ENCODE peak calls at places on chromosomes 3 and 15, in eight cellular contexts. D is AG04450; S is T47D; B is stimulated activated CD4-positive, alpha-beta T cell treated with anti-CD3 and anti-CD28 coated beads, Interleukin-15, amount 100 ng/mL, for 24 hours; A is hepatic stellate cell; U is body of pancreas; W is HCEC 1CT; P is T-cell. M is an unnamed sample.
A peak's percentile ranks its signal among the peaks of the same experiment; 100 is the strongest.

GRCh38 chr3:193590088-193590856 is 2.7 kb upstream of the OPA1 start:
- DNase-seq in D (no peak), A (no peak), W (peak; percentile 72), S (peak; percentile 43), P (no peak), B (no peak), U (no peak), M (no peak)

GRCh38 chr3:124333931-124334640 is 342.2 kb upstream of the ROPN1 start:
- DNase-seq in U (no peak), A (no peak), B (no peak), S (no peak), P (no peak), D (no peak), W (no peak), M (no peak)

GRCh38 chr15:47673343-47673761 is 44.0 kb upstream of the SEMA6D start:
- DNase-seq in B (no peak), U (no peak), W (no peak), P (no peak), S (no peak), D (no peak), A (no peak), M (no peak)

GRCh38 chr15:85340852-85341251 is 39.6 kb upstream of the AKAP13 start:
- DNase-seq in P (no peak), B (no peak), A (no peak), S (no peak), U (no peak), W (no peak), D (no peak), M (no peak)

GRCh38 chr15:79007066-79007465 is 62.2 kb upstream of the CTSH start:
- DNase-seq in D (no peak), B (peak; percentile 38), U (peak; percentile 61), P (no peak), S (peak; percentile 64), W (peak; percentile 68), A (no peak), M (peak; percentile 60)

GRCh38 chr15:70323111-70323851 is 225.6 kb upstream of the TLE3 start:
- DNase-seq in U (no peak), W (peak; percentile 6), P (no peak), A (no peak), B (no peak), D (no peak), S (peak; percentile 89), M (no peak)

GRCh38 chr3:108076564-108076963 is 14.3 kb downstream of the CD47 start:
- DNase-seq in U (no peak), B (no peak), A (no peak), P (no peak), S (no peak), D (no peak), W (no peak), M (no peak)

GRCh38 chr15:41203395-41203794 is 27.2 kb downstream of the EXD1 start:
- DNase-seq in B (no peak), W (no peak), U (no peak), P (no peak), D (no peak), S (no peak), A (no peak), M (no peak)

GRCh38 chr3:122893754-122894668 is 99.1 kb downstream of the SLC49A4 start:
- DNase-seq in U (no peak), A (no peak), B (no peak), W (no peak), S (peak; percentile 36), D (no peak), P (no peak), M (no peak)

GRCh38 chr3:45084361-45084760 is 58.3 kb downstream of the CLEC3B start:
- DNase-seq in U (no peak), B (no peak), P (no peak), W (no peak), A (no peak), S (no peak), D (no peak), M (no peak)

GRCh38 chr15:28912422-28912821 is 26.6 kb downstream of the APBA2 start:
- DNase-seq in B (no peak), P (no peak), S (no peak), D (no peak), A (no peak), U (no peak), W (no peak), M (no peak)

GRCh38 chr15:93362821-93363220 is 273.8 kb upstream of the RGMA start:
- DNase-seq in P (no peak), A (no peak), S (peak; percentile 16), U (no peak), W (no peak), B (no peak), D (no peak), M (no peak)

GRCh38 chr3:45554001-45554691 is 40.4 kb upstream of the LIMD1 start:
- DNase-seq in U (peak; percentile 41), S (no peak), A (peak; percentile 63), B (no peak), P (no peak), W (peak; percentile 68), D (no peak), M (no peak)

GRCh38 chr3:66492672-66493071 is 8.2 kb downstream of the LRIG1 start:
- DNase-seq in B (no peak), P (no peak), S (peak; percentile 92), D (no peak), W (no peak), U (peak; percentile 64), A (no peak), M (no peak)

GRCh38 chr3:127153506-127153815 is 39.5 kb upstream of the PRR23E start:
- DNase-seq in P (no peak), A (no peak), S (no peak), B (no peak), U (no peak), W (no peak), D (no peak), M (no peak)

GRCh38 chr3:20190991-20191390 is 5.0 kb upstream of the SGO1 start:
- DNase-seq in U (no peak), D (no peak), S (peak; percentile 54), A (no peak), B (no peak), W (peak; percentile 1), P (no peak), M (peak; percentile 2)

GRCh38 chr3:138329127-138329983 is at the start of gene NME9:
- DNase-seq in W (peak; percentile 59), D (peak; percentile 55), P (peak; percentile 84), U (peak; percentile 93), B (peak; percentile 93), A (peak; percentile 83), S (peak; percentile 75), M (peak; percentile 78)

GRCh38 chr3:117692416-117692995 is 982.9 kb downstream of the TUSC7 start:
- DNase-seq in A (no peak), U (no peak), D (peak; percentile 50), P (no peak), S (no peak), W (peak; percentile 89), B (no peak), M (no peak)

GRCh38 chr3:154872089-154872488 is 208.0 kb upstream of the MME start:
- DNase-seq in B (no peak), W (no peak), A (no peak), U (no peak), D (no peak), P (no peak), S (peak; percentile 35), M (no peak)

GRCh38 chr15:85491663-85492062 is 111.3 kb downstream of the AKAP13 start:
- DNase-seq in P (no peak), W (no peak), U (no peak), A (no peak), D (no peak), B (no peak), S (no peak), M (no peak)

GRCh38 chr15:58037902-58038301 is 27.6 kb downstream of the ALDH1A2 start:
- DNase-seq in A (no peak), B (no peak), W (no peak), P (no peak), U (no peak), S (no peak), D (no peak), M (no peak)

GRCh38 chr15:67068724-67069400 is 3.5 kb downstream of the SMAD3 start:
- DNase-seq in B (peak; percentile 42), W (no peak), U (no peak), A (no peak), P (no peak), D (no peak), S (no peak), M (no peak)

GRCh38 chr15:40871749-40872617 is 2.1 kb downstream of the RHOV start:
- DNase-seq in A (no peak), S (peak; percentile 98), P (no peak), D (no peak), W (no peak), U (peak; percentile 98), B (peak; percentile 40), M (no peak)

GRCh38 chr15:38455096-38455495 is 1.2 kb downstream of the FAM98B start:
- DNase-seq in S (no peak), D (no peak), B (no peak), A (no peak), U (no peak), P (no peak), W (no peak), M (no peak)

GRCh38 chr15:62344806-62345539 is 179.9 kb upstream of the C2CD4B start:
- DNase-seq in A (no peak), U (peak; percentile 80), W (peak; percentile 24), B (peak; percentile 68), S (peak; percentile 95), P (peak; percentile 51), D (peak; percentile 8), M (peak; percentile 82)

GRCh38 chr15:68639926-68640600 is 61.3 kb downstream of the CORO2B start:
- DNase-seq in P (no peak), W (peak; percentile 71), A (no peak), D (no peak), B (no peak), U (peak; percentile 32), S (no peak), M (no peak)

GRCh38 chr15:50262533-50262932 is 3.0 kb downstream of the HDC start:
- DNase-seq in B (peak; percentile 70), D (no peak), P (peak; percentile 36), S (no peak), U (no peak), W (no peak), A (no peak), M (no peak)

GRCh38 chr3:72137865-72138861 is 353.2 kb upstream of the PROK2 start:
- DNase-seq in W (no peak), S (no peak), U (no peak), D (no peak), B (peak; percentile 68), P (no peak), A (no peak), M (no peak)

GRCh38 chr3:29618395-29619291 is 337.8 kb downstream of the RBMS3 start:
- DNase-seq in W (no peak), S (no peak), U (no peak), D (no peak), A (no peak), B (no peak), P (no peak), M (no peak)

GRCh38 chr3:124845406-124845805 is 41.8 kb downstream of the ITGB5 start:
- DNase-seq in U (no peak), S (no peak), D (no peak), A (peak; percentile 76), W (peak; percentile 92), B (no peak), P (no peak), M (no peak)

GRCh38 chr3:112642912-112643506 is 2.1 kb upstream of the CCDC80 start:
- DNase-seq in D (peak; percentile 86), U (peak; percentile 82), A (peak; percentile 75), B (peak; percentile 87), W (peak; percentile 90), S (peak; percentile 91), P (peak; percentile 63), M (peak; percentile 67)

M was measured in iPS DF 19.7.